ENCODE peak calls at places on chromosomes 7 and 10, in nine cellular contexts. L is esophagus muscularis mucosa, P is coronary artery, U is GM12865, H is right atrium auricular region, A is esophagus squamous epithelium, K is type B pancreatic cell, R is kidney, N is mesothelial cell of epicardium. F is an unnamed sample.

GRCh38 chr7:148856035-148856881 is 27.8 kb downstream of the EZH2 start:
- DNase-seq in H (no peak), N (no peak), A (no peak), R (no peak), P (no peak), K (no peak), U (peak; percentile 72), L (no peak), F (peak; percentile 42)

GRCh38 chr10:31687545-31688482 is 240.8 kb downstream of the ARHGAP12 start:
- DNase-seq in P (no peak), L (no peak), A (no peak), N (no peak), U (no peak), K (no peak), R (no peak), H (no peak), F (no peak)

GRCh38 chr10:95820363-95820762 is 64.4 kb downstream of the ENTPD1 start:
- DNase-seq in K (no peak), P (no peak), H (no peak), N (no peak), L (no peak), U (peak; percentile 65), R (no peak), A (no peak), F (no peak)

GRCh38 chr10:78772986-78773530 is 295.7 kb upstream of the ZMIZ1 start:
- DNase-seq in H (no peak), K (no peak), N (no peak), R (no peak), P (no peak), A (no peak), L (no peak), U (no peak), F (no peak)

GRCh38 chr7:139889186-139889871 is 60.3 kb downstream of the TBXAS1 start:
- DNase-seq in R (no peak), L (peak; percentile 12), P (no peak), K (no peak), N (no peak), A (no peak), H (no peak), U (peak; percentile 19), F (no peak)

GRCh38 chr7:6276911-6277408 is 4.5 kb upstream of the CYTH3 start:
- DNase-seq in R (no peak), U (no peak), L (no peak), A (no peak), N (no peak), K (no peak), H (no peak), P (no peak), F (no peak)

GRCh38 chr10:132897516-132898381 is 44.6 kb downstream of the CFAP46 start:
- DNase-seq in K (no peak), L (no peak), R (peak; percentile 58), N (no peak), A (no peak), P (no peak), U (no peak), H (no peak), F (no peak)

GRCh38 chr7:128902761-128903585 is 7.5 kb downstream of the KCP start:
- DNase-seq in K (no peak), A (no peak), R (no peak), H (no peak), N (no peak), U (no peak), L (no peak), P (no peak), F (peak; percentile 9)

GRCh38 chr7:27201231-27202017 is 1.5 kb upstream of the HOXA13 start:
- DNase-seq in N (peak; percentile 38), R (no peak), P (no peak), A (no peak), H (no peak), K (peak; percentile 65), L (no peak), U (no peak), F (no peak)

GRCh38 chr10:110016957-110017514 is 9.3 kb downstream of the ADD3 start:
- DNase-seq in P (no peak), N (no peak), U (no peak), R (no peak), L (no peak), K (no peak), H (no peak), A (no peak), F (no peak)

GRCh38 chr10:110017940-110018339 is 10.2 kb downstream of the ADD3 start:
- DNase-seq in R (no peak), H (no peak), P (no peak), U (no peak), N (no peak), A (no peak), L (no peak), K (no peak), F (no peak)

GRCh38 chr10:110020265-110020664 is 12.5 kb downstream of the ADD3 start:
- DNase-seq in H (no peak), P (no peak), L (no peak), A (no peak), K (no peak), N (no peak), U (no peak), R (no peak), F (no peak)

GRCh38 chr10:110013615-110014293 is 6.0 kb downstream of the ADD3 start:
- DNase-seq in P (no peak), U (no peak), H (no peak), N (no peak), A (no peak), L (no peak), K (no peak), R (no peak), F (no peak)

GRCh38 chr10:110016037-110016436 is 8.3 kb downstream of the ADD3 start:
- DNase-seq in U (peak; percentile 25), P (no peak), H (no peak), L (no peak), N (no peak), R (no peak), A (no peak), K (no peak), F (no peak)
- TF ChIP-seq CTCF in U (no peak), P (no peak), H (peak; percentile 58), L (no peak), N (no peak), R (peak; percentile 45), A (peak; percentile 36), K (no peak), F (peak; percentile 28)

DNA sequence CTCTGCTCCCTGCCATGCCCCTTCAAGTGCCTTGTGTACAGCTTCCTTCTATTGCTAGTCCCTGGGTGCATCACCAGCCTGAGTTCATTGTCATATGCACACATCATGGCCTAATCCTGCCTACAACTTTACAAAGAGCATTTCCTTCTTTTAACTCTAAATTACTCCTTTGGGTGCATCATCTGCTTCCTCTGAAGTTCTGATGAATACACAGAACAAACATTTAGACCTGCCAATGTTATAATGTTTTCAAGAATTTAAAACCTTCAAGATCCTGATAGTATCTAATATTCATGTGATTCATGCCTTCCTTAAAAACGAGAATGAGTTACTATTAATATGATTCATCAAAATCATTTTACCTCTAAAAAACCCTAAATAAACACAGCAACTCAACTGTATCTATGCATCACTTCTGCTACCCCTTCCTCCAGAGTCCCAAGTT is 357.1 kb downstream of the MAGI2 start:
- DNase-seq in N (no peak), A (no peak), L (no peak), P (no peak), U (no peak), R (no peak), H (no peak), K (no peak), F (no peak)
- TF ChIP-seq CTCF in N (no peak), A (no peak), L (no peak), P (no peak), U (no peak), R (no peak), H (no peak), K (no peak), F (no peak)

DNA sequence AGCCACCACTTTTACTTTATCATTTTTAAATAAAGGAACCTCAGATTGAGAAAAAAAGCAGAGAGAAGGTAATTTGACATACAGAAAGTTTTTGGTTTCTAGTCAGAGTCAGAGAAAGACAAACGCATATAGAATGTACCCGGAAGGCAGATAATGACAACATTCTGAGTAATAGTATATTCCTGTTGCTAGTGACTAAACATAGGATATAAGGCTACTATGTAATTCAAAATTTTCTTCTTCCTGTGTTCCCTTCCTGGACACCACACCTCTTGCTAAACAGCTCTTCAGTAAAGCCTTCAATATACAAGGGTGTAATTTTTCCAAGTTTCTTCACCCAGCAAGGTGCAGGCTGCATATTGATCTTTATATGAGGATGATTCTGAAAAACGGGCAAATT is 597.6 kb downstream of the PCDH15 start:
- DNase-seq in N (no peak), U (no peak), R (no peak), P (no peak), L (no peak), A (no peak), H (no peak), K (no peak), F (no peak)
- TF ChIP-seq CTCF in N (no peak), U (no peak), R (no peak), P (no peak), L (no peak), A (no peak), H (no peak), K (no peak), F (no peak)

GRCh38 chr7:106291247-106291646 is 6.5 kb upstream of the NAMPT start:
- DNase-seq in R (no peak), U (no peak), K (no peak), N (no peak), H (no peak), P (no peak), L (no peak), A (no peak), F (no peak)

GRCh38 chr7:106289848-106290247 is 5.1 kb upstream of the NAMPT start:
- DNase-seq in U (no peak), N (no peak), R (no peak), A (no peak), K (no peak), H (no peak), L (no peak), P (no peak), F (no peak)

GRCh38 chr7:106290319-106290718 is 5.5 kb upstream of the NAMPT start:
- DNase-seq in A (no peak), K (no peak), H (no peak), P (no peak), R (no peak), U (no peak), N (no peak), L (no peak), F (no peak)

DNA sequence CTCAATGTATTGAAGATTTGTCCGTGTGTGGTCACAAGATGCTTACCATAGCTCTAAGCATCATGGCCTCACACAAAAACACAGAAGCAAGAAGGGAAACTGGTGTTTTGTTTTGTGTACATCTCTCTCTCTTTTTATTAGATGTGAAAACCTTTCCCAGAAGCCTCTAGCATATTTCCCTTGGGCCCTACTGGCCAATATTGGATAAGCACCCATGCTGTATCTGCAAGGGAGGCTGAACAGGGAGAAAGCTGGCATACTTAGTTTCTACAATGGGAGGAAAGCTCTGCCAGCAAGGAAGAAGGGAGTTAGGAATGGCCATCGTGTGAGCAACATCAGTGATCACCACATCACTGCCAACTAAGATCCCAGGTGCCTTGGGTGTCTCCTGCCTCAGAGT is 9.6 kb upstream of the NAMPT start:
- DNase-seq in N (no peak), R (no peak), U (no peak), H (no peak), P (no peak), A (no peak), K (no peak), L (no peak), F (no peak)
- TF ChIP-seq CTCF in N (no peak), R (no peak), U (no peak), H (no peak), P (no peak), A (peak; percentile 32), K (peak; percentile 51), L (no peak), F (no peak)

F was measured in GM13977.